ENCODE peak calls at places on chromosomes 11 and 22, in six cellular contexts. One of them, this sample, is unnamed.

GRCh38 chr11:133498969-133499368 is 33.3 kb downstream of the OPCML start:
- DNase-seq in colonic mucosa: no peak
- DNase-seq in bronchial epithelial cell: no peak
- DNase-seq in upper lobe of right lung: no peak
- DNase-seq in right atrium auricular region: no peak
- DNase-seq in AG09309: no peak
- DNase-seq in this sample: no peak

GRCh38 chr11:87422566-87422965 is 384.8 kb downstream of the TMEM135 start:
- DNase-seq in right atrium auricular region: no peak
- DNase-seq in bronchial epithelial cell: peak; percentile 72
- DNase-seq in colonic mucosa: no peak
- DNase-seq in AG09309: no peak
- DNase-seq in upper lobe of right lung: no peak
- DNase-seq in this sample: no peak

GRCh38 chr11:122100222-122101080 is 15.6 kb downstream of the BLID start:
- DNase-seq in bronchial epithelial cell: peak; percentile 39
- DNase-seq in upper lobe of right lung: peak; percentile 65
- DNase-seq in right atrium auricular region: peak; percentile 67
- DNase-seq in AG09309: no peak
- DNase-seq in colonic mucosa: peak; percentile 27
- DNase-seq in this sample: no peak

GRCh38 chr22:49569286-49570031 is 258.2 kb downstream of the BRD1 start:
- DNase-seq in right atrium auricular region: no peak
- DNase-seq in upper lobe of right lung: no peak
- DNase-seq in colonic mucosa: no peak
- DNase-seq in bronchial epithelial cell: no peak
- DNase-seq in AG09309: no peak
- DNase-seq in this sample: no peak

GRCh38 chr11:44555031-44555800 is 10.2 kb upstream of the CD82 start:
- DNase-seq in colonic mucosa: no peak
- DNase-seq in right atrium auricular region: no peak
- DNase-seq in bronchial epithelial cell: no peak
- DNase-seq in AG09309: no peak
- DNase-seq in upper lobe of right lung: no peak
- DNase-seq in this sample: no peak

GRCh38 chr11:5071815-5072214 is 2.4 kb downstream of the OR52E1 start:
- DNase-seq in upper lobe of right lung: no peak
- DNase-seq in AG09309: no peak
- DNase-seq in bronchial epithelial cell: peak; percentile 3
- DNase-seq in right atrium auricular region: no peak
- DNase-seq in colonic mucosa: no peak
- DNase-seq in this sample: peak; percentile 3

GRCh38 chr11:46307785-46308341 is 30.4 kb downstream of the CREB3L1 start:
- DNase-seq in AG09309: no peak
- DNase-seq in right atrium auricular region: no peak
- DNase-seq in colonic mucosa: no peak
- DNase-seq in bronchial epithelial cell: no peak
- DNase-seq in upper lobe of right lung: no peak
- DNase-seq in this sample: no peak

GRCh38 chr11:1729692-1730011 is 20.7 kb downstream of the IFITM10 start:
- DNase-seq in colonic mucosa: no peak
- DNase-seq in bronchial epithelial cell: no peak
- DNase-seq in upper lobe of right lung: no peak
- DNase-seq in AG09309: no peak
- DNase-seq in right atrium auricular region: no peak
- DNase-seq in this sample: no peak

GRCh38 chr11:4543561-4543960 is 1.4 kb upstream of the OR52M1 start:
- DNase-seq in AG09309: no peak
- DNase-seq in upper lobe of right lung: no peak
- DNase-seq in bronchial epithelial cell: peak; percentile 71
- DNase-seq in colonic mucosa: no peak
- DNase-seq in right atrium auricular region: no peak
- DNase-seq in this sample: no peak

GRCh38 chr11:13105237-13105844 is 96.2 kb downstream of the RASSF10 start:
- DNase-seq in AG09309: no peak
- DNase-seq in colonic mucosa: peak; percentile 68
- DNase-seq in upper lobe of right lung: no peak
- DNase-seq in bronchial epithelial cell: no peak
- DNase-seq in right atrium auricular region: no peak
- DNase-seq in this sample: no peak

GRCh38 chr22:28983788-28984441 is 77.7 kb downstream of the C22orf31 start:
- DNase-seq in colonic mucosa: no peak
- DNase-seq in AG09309: no peak
- DNase-seq in bronchial epithelial cell: peak; percentile 46
- DNase-seq in upper lobe of right lung: no peak
- DNase-seq in right atrium auricular region: no peak
- DNase-seq in this sample: no peak

GRCh38 chr11:104320956-104321355 is 157.0 kb upstream of the PDGFD start:
- DNase-seq in bronchial epithelial cell: peak; percentile 84
- DNase-seq in colonic mucosa: no peak
- DNase-seq in upper lobe of right lung: no peak
- DNase-seq in right atrium auricular region: no peak
- DNase-seq in AG09309: no peak
- DNase-seq in this sample: no peak

GRCh38 chr11:57155400-57155799 is 26.4 kb upstream of the LRRC55 start:
- DNase-seq in bronchial epithelial cell: peak; percentile 93
- DNase-seq in AG09309: no peak
- DNase-seq in upper lobe of right lung: no peak
- DNase-seq in colonic mucosa: no peak
- DNase-seq in right atrium auricular region: no peak
- DNase-seq in this sample: no peak

GRCh38 chr11:120811731-120812130 is 212.2 kb upstream of the TBCEL start:
- DNase-seq in upper lobe of right lung: no peak
- DNase-seq in AG09309: no peak
- DNase-seq in bronchial epithelial cell: no peak
- DNase-seq in colonic mucosa: no peak
- DNase-seq in right atrium auricular region: no peak
- DNase-seq in this sample: no peak

GRCh38 chr11:4881860-4882500 is at the start of gene OR51T1:
- DNase-seq in upper lobe of right lung: no peak
- DNase-seq in bronchial epithelial cell: no peak
- DNase-seq in AG09309: no peak
- DNase-seq in right atrium auricular region: no peak
- DNase-seq in colonic mucosa: no peak
- DNase-seq in this sample: no peak

GRCh38 chr11:13939952-13940610 is 22.4 kb upstream of the SPON1 start:
- DNase-seq in colonic mucosa: no peak
- DNase-seq in bronchial epithelial cell: peak; percentile 84
- DNase-seq in AG09309: no peak
- DNase-seq in right atrium auricular region: no peak
- DNase-seq in upper lobe of right lung: no peak
- DNase-seq in this sample: no peak

GRCh38 chr22:31637938-31638618 is 23.9 kb downstream of the PISD start:
- DNase-seq in AG09309: no peak
- DNase-seq in bronchial epithelial cell: peak; percentile 21
- DNase-seq in colonic mucosa: no peak
- DNase-seq in right atrium auricular region: no peak
- DNase-seq in upper lobe of right lung: no peak
- DNase-seq in this sample: no peak

GRCh38 chr11:133894956-133895549 is 49.7 kb upstream of the SPATA19 start:
- DNase-seq in bronchial epithelial cell: no peak
- DNase-seq in colonic mucosa: no peak
- DNase-seq in right atrium auricular region: peak; percentile 55
- DNase-seq in upper lobe of right lung: no peak
- DNase-seq in AG09309: no peak
- DNase-seq in this sample: no peak

GRCh38 chr11:107606122-107606521 is 15.2 kb downstream of the ELMOD1 start:
- DNase-seq in AG09309: no peak
- DNase-seq in right atrium auricular region: no peak
- DNase-seq in bronchial epithelial cell: no peak
- DNase-seq in colonic mucosa: no peak
- DNase-seq in upper lobe of right lung: no peak
- DNase-seq in this sample: no peak

GRCh38 chr11:78822931-78823423 is 248.3 kb upstream of the NARS2 start:
- DNase-seq in colonic mucosa: no peak
- DNase-seq in right atrium auricular region: peak; percentile 57
- DNase-seq in bronchial epithelial cell: no peak
- DNase-seq in upper lobe of right lung: peak; percentile 88
- DNase-seq in AG09309: no peak
- DNase-seq in this sample: no peak

GRCh38 chr11:61161190-61162091 is at the start of gene VPS37C:
- DNase-seq in upper lobe of right lung: peak; percentile 96
- DNase-seq in right atrium auricular region: peak; percentile 89
- DNase-seq in colonic mucosa: peak; percentile 93
- DNase-seq in AG09309: peak; percentile 29
- DNase-seq in bronchial epithelial cell: peak; percentile 56
- DNase-seq in this sample: no peak

GRCh38 chr11:61160487-61161189 is 588 bp downstream of the VPS37C start:
- DNase-seq in AG09309: no peak
- DNase-seq in colonic mucosa: no peak
- DNase-seq in right atrium auricular region: no peak
- DNase-seq in upper lobe of right lung: no peak
- DNase-seq in bronchial epithelial cell: peak; percentile 13
- DNase-seq in this sample: no peak

GRCh38 chr11:61162092-61162935 is 1.1 kb upstream of the VPS37C start:
- DNase-seq in bronchial epithelial cell: peak; percentile 70
- DNase-seq in colonic mucosa: no peak
- DNase-seq in right atrium auricular region: no peak
- DNase-seq in upper lobe of right lung: no peak
- DNase-seq in AG09309: no peak
- DNase-seq in this sample: no peak

GRCh38 chr11:61164610-61165424 is 3.6 kb upstream of the VPS37C start:
- DNase-seq in right atrium auricular region: no peak
- DNase-seq in upper lobe of right lung: no peak
- DNase-seq in AG09309: no peak
- DNase-seq in bronchial epithelial cell: peak; percentile 16
- DNase-seq in colonic mucosa: no peak
- DNase-seq in this sample: no peak

GRCh38 chr11:61163714-61164609 is 2.7 kb upstream of the VPS37C start:
- DNase-seq in colonic mucosa: no peak
- DNase-seq in AG09309: no peak
- DNase-seq in bronchial epithelial cell: no peak
- DNase-seq in right atrium auricular region: no peak
- DNase-seq in upper lobe of right lung: no peak
- DNase-seq in this sample: no peak
- H3K4me3 ChIP-seq in colonic mucosa: no peak overlapping the region
- H3K4me3 ChIP-seq in AG09309: no peak overlapping the region
- H3K4me3 ChIP-seq in bronchial epithelial cell: no peak overlapping the region
- H3K4me3 ChIP-seq in right atrium auricular region: no peak overlapping the region
- H3K4me3 ChIP-seq in upper lobe of right lung: no peak overlapping the region
- H3K4me3 ChIP-seq in this sample: no peak overlapping the region

GRCh38 chr11:63838682-63839507 is at the start of gene MARK2:
- DNase-seq in AG09309: peak; percentile 85
- DNase-seq in colonic mucosa: peak; percentile 99
- DNase-seq in upper lobe of right lung: peak; percentile 98
- DNase-seq in right atrium auricular region: peak; percentile 97
- DNase-seq in bronchial epithelial cell: peak; percentile 88
- DNase-seq in this sample: peak; percentile 75
- TF ChIP-seq CTCF in AG09309: no peak
- TF ChIP-seq CTCF in colonic mucosa: no peak
- TF ChIP-seq CTCF in upper lobe of right lung: no peak
- TF ChIP-seq CTCF in right atrium auricular region: no peak
- TF ChIP-seq CTCF in bronchial epithelial cell: no peak
- TF ChIP-seq CTCF in this sample: no peak

GRCh38 chr11:58656348-58656747 is 33.9 kb downstream of the CNTF start:
- DNase-seq in right atrium auricular region: no peak
- DNase-seq in AG09309: no peak
- DNase-seq in bronchial epithelial cell: peak; percentile 36
- DNase-seq in colonic mucosa: no peak
- DNase-seq in upper lobe of right lung: no peak
- DNase-seq in this sample: no peak

GRCh38 chr11:58654908-58655296 is 32.4 kb downstream of the CNTF start:
- DNase-seq in bronchial epithelial cell: no peak
- DNase-seq in upper lobe of right lung: no peak
- DNase-seq in colonic mucosa: no peak
- DNase-seq in AG09309: no peak
- DNase-seq in right atrium auricular region: no peak
- DNase-seq in this sample: no peak

GRCh38 chr11:58650496-58650895 is 28.0 kb downstream of the CNTF start:
- DNase-seq in bronchial epithelial cell: no peak
- DNase-seq in upper lobe of right lung: no peak
- DNase-seq in colonic mucosa: no peak
- DNase-seq in AG09309: no peak
- DNase-seq in right atrium auricular region: no peak
- DNase-seq in this sample: no peak

GRCh38 chr11:58652726-58653280 is 30.3 kb downstream of the CNTF start:
- DNase-seq in bronchial epithelial cell: peak; percentile 23
- DNase-seq in AG09309: no peak
- DNase-seq in colonic mucosa: no peak
- DNase-seq in upper lobe of right lung: no peak
- DNase-seq in right atrium auricular region: no peak
- DNase-seq in this sample: no peak

DNA sequence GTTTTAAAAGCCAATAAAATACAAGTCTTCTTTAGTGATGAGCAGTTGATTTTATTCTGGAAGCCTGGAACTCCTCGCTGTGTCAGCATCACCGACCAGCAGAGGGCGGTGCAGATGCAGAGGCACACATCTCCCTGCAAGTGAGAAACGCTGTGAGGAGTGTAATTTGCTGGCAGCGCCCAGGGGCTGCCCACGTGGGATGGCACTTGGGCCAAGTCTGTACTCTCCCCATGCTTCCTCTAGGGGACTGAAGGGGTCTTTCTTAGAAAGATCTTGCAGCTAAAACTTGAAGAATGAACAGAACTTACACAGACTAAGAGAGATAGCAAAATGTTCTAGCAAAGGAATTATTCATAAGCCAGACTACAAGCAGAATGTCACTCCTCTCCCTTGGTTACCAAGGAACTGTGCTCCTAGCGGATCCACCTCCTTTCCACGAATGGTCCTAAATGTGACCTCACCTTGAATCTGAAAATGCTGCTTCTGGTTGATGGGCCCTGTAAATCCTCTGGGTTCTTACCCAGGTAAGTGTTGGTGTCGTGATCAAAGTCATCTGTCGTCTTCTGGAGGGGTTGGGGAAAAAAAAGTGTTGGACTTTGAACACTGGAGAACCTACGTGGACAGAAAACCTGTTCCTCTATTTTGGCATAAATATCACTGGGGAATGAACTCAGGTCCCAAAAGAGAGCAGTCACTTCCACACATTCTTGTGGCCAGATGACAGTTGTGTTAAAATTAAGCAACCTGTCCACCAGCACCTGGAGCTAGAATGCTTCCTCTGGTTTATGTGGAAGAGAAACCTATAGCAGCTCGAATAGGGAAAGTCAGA is 31.8 kb downstream of the CNTF start:
- DNase-seq in colonic mucosa: peak; percentile 80
- DNase-seq in AG09309: peak; percentile 32
- DNase-seq in bronchial epithelial cell: peak; percentile 71
- DNase-seq in upper lobe of right lung: peak; percentile 89
- DNase-seq in right atrium auricular region: peak; percentile 80
- DNase-seq in this sample: no peak
- H3K4me3 ChIP-seq in colonic mucosa: no peak overlapping the region
- H3K4me3 ChIP-seq in AG09309: no peak overlapping the region
- H3K4me3 ChIP-seq in bronchial epithelial cell: no peak overlapping the region
- H3K4me3 ChIP-seq in upper lobe of right lung: no peak overlapping the region
- H3K4me3 ChIP-seq in right atrium auricular region: no peak overlapping the region
- H3K4me3 ChIP-seq in this sample: no peak overlapping the region

DNA sequence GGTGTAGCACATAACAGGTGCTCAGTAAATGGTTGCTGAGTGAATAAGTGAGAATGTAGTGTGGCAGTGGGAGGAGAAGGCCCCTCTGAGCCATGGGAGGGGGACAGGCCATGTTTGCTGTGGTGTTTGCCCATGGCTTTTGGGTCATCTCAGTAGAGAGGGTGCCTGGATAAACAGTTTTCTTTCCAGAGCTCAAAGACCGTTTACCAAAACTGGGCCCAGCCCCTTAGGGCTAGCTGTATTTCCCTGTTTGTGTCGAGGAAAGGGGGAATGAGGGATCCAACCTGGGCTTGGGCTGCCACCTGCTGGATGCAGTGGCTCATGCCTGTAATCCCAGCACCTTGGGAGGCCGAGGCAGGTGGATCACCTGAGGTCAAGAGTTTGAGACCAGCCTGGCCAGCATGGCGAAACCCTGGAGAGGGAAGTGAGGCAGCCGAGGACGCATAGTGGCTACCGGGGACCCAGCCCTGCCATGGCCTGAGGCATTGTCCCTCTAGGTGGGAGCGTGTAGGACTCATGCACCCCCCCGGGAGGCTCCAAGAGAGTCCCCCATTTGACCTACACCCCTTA is 8.7 kb upstream of the LTO1 start:
- DNase-seq in upper lobe of right lung: peak; percentile 66
- DNase-seq in colonic mucosa: no peak
- DNase-seq in right atrium auricular region: no peak
- DNase-seq in bronchial epithelial cell: peak; percentile 18
- DNase-seq in AG09309: no peak
- DNase-seq in this sample: no peak
- TF ChIP-seq CTCF in upper lobe of right lung: peak; percentile 37
- TF ChIP-seq CTCF in colonic mucosa: peak; percentile 39
- TF ChIP-seq CTCF in right atrium auricular region: no peak
- TF ChIP-seq CTCF in bronchial epithelial cell: peak; percentile 74
- TF ChIP-seq CTCF in AG09309: peak; percentile 50
- TF ChIP-seq CTCF in this sample: peak; percentile 69